ENCODE peak calls at places on chromosomes 13 and 19, in five cellular contexts. E is AG09319; X is LNCaP clone FGC; M is neuronal stem cell; U is CD4-positive, alpha-beta T cell. K is an unnamed sample.

GRCh38 chr13:95083758-95084157 is 217.5 kb downstream of the ABCC4 start:
- DNase-seq in X (no peak), E (no peak), U (no peak), M (no peak), K (no peak)

GRCh38 chr19:28289294-28290063 is 923.5 kb downstream of the UQCRFS1 start:
- DNase-seq in M (no peak), X (peak), E (peak), U (no peak), K (peak)

GRCh38 chr19:35090795-35091214 is 24.8 kb upstream of the FXYD3 start:
- DNase-seq in X (no peak), E (no peak), U (no peak), M (no peak), K (no peak)

GRCh38 chr19:48121909-48122371 is 11.3 kb upstream of the PLA2G4C start:
- DNase-seq in U (no peak), M (no peak), X (no peak), E (no peak), K (no peak)

GRCh38 chr13:69178000-69178399 is 929.6 kb upstream of the ATXN8OS start:
- DNase-seq in M (no peak), X (no peak), U (no peak), E (no peak), K (no peak)

GRCh38 chr13:34414616-34415015 is 527.5 kb upstream of the NBEA start:
- DNase-seq in X (no peak), U (no peak), M (no peak), E (no peak), K (no peak)

GRCh38 chr19:11013771-11014170 is 52.9 kb downstream of the SMARCA4 start:
- DNase-seq in U (no peak), M (no peak), X (no peak), E (no peak), K (no peak)

GRCh38 chr19:31139871-31140505 is 209.2 kb downstream of the TSHZ3 start:
- DNase-seq in E (no peak), U (no peak), M (no peak), X (no peak), K (no peak)

GRCh38 chr19:30718728-30719127 is 346.5 kb downstream of the ZNF536 start:
- DNase-seq in E (no peak), X (no peak), M (no peak), U (no peak), K (peak)

GRCh38 chr19:55640043-55640576 is 692 bp upstream of the ZNF580 start:
- DNase-seq in X (no peak), E (no peak), M (no peak), U (peak), K (peak)

GRCh38 chr19:29326351-29326750 is 113.4 kb upstream of the UQCRFS1 start:
- DNase-seq in U (no peak), E (no peak), X (no peak), M (no peak), K (no peak)

GRCh38 chr13:80529734-80530133 is 188.8 kb upstream of the SPRY2 start:
- DNase-seq in E (no peak), X (no peak), U (no peak), M (no peak), K (no peak)